ENCODE peak calls at places on chromosome 9, in six cellular contexts. N, U, S, F, Q and Z are unnamed samples.

GRCh38 chr9:127077658-127077975 is 44.8 kb downstream of the ANGPTL2 start:
- DNase-seq in F (no peak), Q (no peak), N (no peak), S (no peak), U (no peak), Z (no peak)

GRCh38 chr9:4382722-4383317 is 83.0 kb upstream of the GLIS3 start:
- DNase-seq in S (no peak), Q (no peak), N (peak), U (peak), F (no peak), Z (peak)

GRCh38 chr9:16154570-16155078 is 601.8 kb downstream of the CCDC171 start:
- DNase-seq in S (peak), U (peak), F (peak), Q (no peak), N (peak), Z (peak)

GRCh38 chr9:111038336-111039202 is at the start of gene LPAR1:
- DNase-seq in N (peak), Q (no peak), F (peak), U (peak), S (peak), Z (peak)

GRCh38 chr9:4875559-4875958 is 82.8 kb downstream of the RCL1 start:
- DNase-seq in F (no peak), N (no peak), U (no peak), Q (no peak), S (no peak), Z (no peak)

GRCh38 chr9:93098236-93098946 is 2.4 kb downstream of the CARD19 start:
- DNase-seq in Q (peak), S (peak), U (no peak), F (peak), N (peak), Z (peak)

GRCh38 chr9:114372971-114373591 is 14.7 kb downstream of the AKNA start:
- DNase-seq in S (peak), Q (peak), F (peak), U (peak), N (no peak), Z (no peak)

GRCh38 chr9:12770261-12770660 is 4.6 kb upstream of the LURAP1L start:
- DNase-seq in U (no peak), S (no peak), N (no peak), F (no peak), Q (no peak), Z (no peak)

DNA sequence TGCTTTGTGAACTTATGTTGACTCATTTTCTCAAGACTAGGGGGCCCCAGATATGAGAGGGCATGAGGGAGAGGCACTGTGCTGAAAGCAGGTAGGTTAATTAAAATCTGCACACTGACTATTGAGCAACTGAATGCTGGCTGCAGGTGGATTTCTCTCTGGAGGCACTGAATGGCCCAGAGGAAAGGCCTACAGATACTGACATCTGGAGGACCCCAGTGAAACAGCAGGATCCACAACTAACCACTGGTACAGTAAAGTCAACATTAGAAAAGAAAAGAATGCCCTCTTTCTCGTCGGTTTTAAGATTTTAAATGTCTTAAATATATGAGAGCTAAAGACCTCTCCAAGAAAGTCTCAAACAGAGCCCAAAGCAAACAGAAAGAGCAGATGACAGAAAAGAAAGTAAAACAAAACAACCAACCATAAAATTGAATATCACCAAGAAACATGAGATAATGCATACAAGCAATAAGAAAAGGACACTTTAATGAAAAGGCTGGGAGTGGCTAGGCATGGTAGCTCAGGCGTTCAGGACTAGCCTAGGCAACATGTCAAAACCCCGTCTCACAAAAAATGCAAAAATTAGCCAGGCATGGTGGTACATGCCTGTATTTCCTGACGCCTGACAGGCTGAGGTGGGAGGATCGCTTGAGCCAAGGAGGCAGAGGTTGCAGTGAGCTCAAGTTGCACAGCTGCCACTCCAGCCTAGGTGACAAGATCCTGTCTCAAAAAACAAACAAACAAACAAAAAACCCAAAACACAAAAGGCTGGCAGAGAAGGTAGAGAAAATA is 43.3 kb downstream of the PUM3 start:
- DNase-seq in S (no peak), Q (no peak), U (peak), N (peak), F (no peak), Z (peak)
- TF ChIP-seq CTCF in S (no peak), Q (no peak), U (no peak), N (peak), F (no peak), Z (peak)

GRCh38 chr9:112360047-112360804 is 19.7 kb upstream of the HSDL2 start:
- DNase-seq in U (no peak), S (no peak), F (no peak), N (peak), Q (no peak), Z (peak)

GRCh38 chr9:112367465-112367864 is 12.4 kb upstream of the HSDL2 start:
- DNase-seq in Q (no peak), U (no peak), S (no peak), F (no peak), N (no peak), Z (no peak)

GRCh38 chr9:112366591-112366990 is 13.3 kb upstream of the HSDL2 start:
- DNase-seq in N (peak), F (no peak), Q (no peak), U (no peak), S (no peak), Z (no peak)

DNA sequence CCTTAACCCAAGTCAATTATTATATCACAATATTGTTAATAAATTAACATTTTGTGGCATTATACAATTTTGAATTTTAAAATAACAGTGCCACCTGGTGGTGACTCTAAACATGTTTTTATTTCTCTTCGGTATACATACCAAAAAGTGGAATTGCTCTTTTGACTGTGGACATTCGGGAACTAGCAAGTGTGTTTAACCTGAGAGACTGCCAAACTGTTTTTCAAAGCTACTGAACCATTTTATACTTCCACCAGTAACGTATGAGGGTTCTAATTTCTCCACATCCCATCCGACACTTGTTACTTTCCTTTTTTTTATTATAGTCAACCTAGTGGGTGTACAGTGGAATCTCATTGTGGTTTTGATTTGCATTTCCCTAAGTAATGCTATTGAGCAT is 18.3 kb upstream of the HSDL2 start:
- DNase-seq in Q (no peak), N (peak), S (no peak), U (peak), F (no peak), Z (peak)
- TF ChIP-seq CTCF in Q (peak), N (peak), S (peak), U (peak), F (peak), Z (peak)

GRCh38 chr9:101702257-101702656 is 36.2 kb downstream of the GRIN3A start:
- DNase-seq in S (no peak), Q (no peak), F (no peak), U (no peak), N (no peak), Z (no peak)

GRCh38 chr9:101706261-101706798 is 32.1 kb downstream of the GRIN3A start:
- DNase-seq in F (no peak), N (no peak), U (no peak), Q (no peak), S (no peak), Z (no peak)

GRCh38 chr9:101707708-101708107 is 30.7 kb downstream of the GRIN3A start:
- DNase-seq in S (no peak), F (no peak), N (no peak), U (no peak), Q (no peak), Z (peak)

GRCh38 chr9:101706929-101707328 is 31.5 kb downstream of the GRIN3A start:
- DNase-seq in Q (no peak), F (no peak), N (no peak), U (no peak), S (no peak), Z (no peak)

DNA sequence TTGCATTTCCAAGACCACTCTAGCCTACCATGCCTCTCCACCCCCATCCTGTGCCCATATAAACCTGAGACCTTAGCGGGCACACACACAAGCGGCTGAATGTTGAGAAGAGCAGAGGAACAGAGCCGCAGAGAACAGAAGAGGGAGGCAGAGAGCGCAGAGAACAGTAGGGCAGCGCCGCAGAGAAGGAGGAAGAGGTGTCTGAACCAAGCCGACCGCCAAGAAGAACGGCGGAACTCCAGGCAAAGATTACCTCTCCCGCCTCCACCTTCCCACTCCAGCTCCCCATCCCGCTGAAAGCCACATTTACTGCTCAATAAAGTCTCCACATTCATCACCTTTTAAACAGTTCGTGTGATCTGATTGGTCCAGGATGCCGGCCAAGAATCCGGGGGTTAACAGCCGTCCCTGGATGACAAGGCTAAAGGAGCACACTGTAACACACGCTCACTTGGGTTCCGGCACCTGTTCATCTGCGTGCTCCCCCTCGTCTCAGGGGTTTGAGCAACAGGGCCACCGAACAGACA is 33.2 kb downstream of the GRIN3A start:
- DNase-seq in S (peak), F (no peak), N (peak), U (peak), Q (peak), Z (peak)
- TF ChIP-seq CTCF in S (no peak), F (no peak), N (no peak), U (no peak), Q (peak), Z (peak)

GRCh38 chr9:2119490-2120046 is 104.4 kb downstream of the SMARCA2 start:
- DNase-seq in F (no peak), S (no peak), N (no peak), Q (no peak), U (no peak), Z (no peak)

GRCh38 chr9:2125909-2126308 is 110.8 kb downstream of the SMARCA2 start:
- DNase-seq in F (no peak), N (peak), U (no peak), Q (no peak), S (no peak), Z (peak)

GRCh38 chr9:2117527-2117926 is 102.4 kb downstream of the SMARCA2 start:
- DNase-seq in F (no peak), N (no peak), S (no peak), Q (no peak), U (no peak), Z (no peak)

GRCh38 chr9:2122299-2122698 is 107.2 kb downstream of the SMARCA2 start:
- DNase-seq in Q (no peak), U (no peak), N (no peak), S (no peak), F (no peak), Z (no peak)

DNA sequence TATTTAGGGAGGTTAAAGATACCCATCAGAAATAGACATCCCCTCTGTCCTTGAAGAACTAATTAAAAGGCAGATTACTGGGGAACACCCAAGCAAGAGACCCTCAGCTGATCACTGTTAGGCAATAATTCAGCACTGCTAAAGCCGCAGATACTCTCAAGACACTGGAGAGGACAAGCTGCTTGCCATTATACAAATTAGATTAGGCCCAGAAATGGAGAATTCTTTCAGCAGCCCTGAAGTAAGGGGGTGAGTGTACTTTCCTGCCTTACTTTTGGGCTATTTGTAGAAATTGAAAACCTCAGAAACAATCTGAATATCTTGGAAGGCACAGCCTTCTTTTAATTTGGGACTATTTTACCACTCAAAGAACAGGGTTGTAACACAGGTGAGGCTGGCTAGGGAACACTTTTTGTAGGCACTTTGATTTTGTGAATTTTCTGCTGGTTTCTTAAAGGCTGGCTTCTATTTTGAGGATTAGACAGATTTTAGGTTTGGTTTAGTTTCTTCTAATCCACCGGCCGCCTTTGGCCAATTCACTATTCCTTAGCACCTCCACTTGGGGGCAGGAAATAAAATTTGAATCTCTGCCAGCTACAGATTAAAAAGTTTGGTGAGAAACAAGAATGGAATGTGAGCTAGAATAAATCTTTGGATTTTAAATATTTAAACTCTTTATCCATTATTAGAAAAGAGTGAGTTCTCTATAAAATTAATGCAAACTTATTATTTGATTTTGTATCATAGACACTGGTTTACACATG is 106.0 kb downstream of the SMARCA2 start:
- DNase-seq in Q (no peak), U (no peak), F (no peak), N (peak), S (no peak), Z (peak)
- TF ChIP-seq CTCF in Q (no peak), U (no peak), F (no peak), N (peak), S (no peak), Z (peak)